ENCODE peak calls at places on chromosomes 5 and 9, in eight cellular contexts. One of them, this sample, is unnamed.

GRCh38 chr5:171863928-171864327 is 78.3 kb downstream of the SMIM23 start:
- DNase-seq in lower leg skin: no peak
- DNase-seq in fibroblast of mammary gland: peak; percentile 88
- DNase-seq in mesothelial cell of epicardium: no peak
- DNase-seq in head of caudate nucleus: peak; percentile 33
- DNase-seq in NCI-H1092: no peak
- DNase-seq in NCI-H446 treated with DMSO at 0.1 percent for 48 hours: no peak
- DNase-seq in uterus: no peak
- DNase-seq in this sample: no peak

GRCh38 chr5:120613729-120614128 is 149.6 kb downstream of the PRR16 start:
- DNase-seq in uterus: no peak
- DNase-seq in lower leg skin: no peak
- DNase-seq in NCI-H1092: no peak
- DNase-seq in mesothelial cell of epicardium: no peak
- DNase-seq in head of caudate nucleus: no peak
- DNase-seq in NCI-H446 treated with DMSO at 0.1 percent for 48 hours: no peak
- DNase-seq in fibroblast of mammary gland: peak; percentile 25
- DNase-seq in this sample: no peak

GRCh38 chr5:37532976-37533740 is 154.0 kb downstream of the WDR70 start:
- DNase-seq in fibroblast of mammary gland: peak; percentile 23
- DNase-seq in mesothelial cell of epicardium: no peak
- DNase-seq in uterus: no peak
- DNase-seq in lower leg skin: no peak
- DNase-seq in NCI-H446 treated with DMSO at 0.1 percent for 48 hours: no peak
- DNase-seq in NCI-H1092: no peak
- DNase-seq in head of caudate nucleus: no peak
- DNase-seq in this sample: no peak

GRCh38 chr5:107670927-107671741 is at the start of gene EFNA5:
- DNase-seq in fibroblast of mammary gland: peak; percentile 48
- DNase-seq in uterus: peak; percentile 19
- DNase-seq in lower leg skin: peak; percentile 89
- DNase-seq in NCI-H1092: no peak
- DNase-seq in mesothelial cell of epicardium: peak; percentile 36
- DNase-seq in head of caudate nucleus: peak; percentile 72
- DNase-seq in NCI-H446 treated with DMSO at 0.1 percent for 48 hours: peak; percentile 43
- DNase-seq in this sample: no peak

GRCh38 chr9:17280350-17281012 is 145.6 kb downstream of the CNTLN start:
- DNase-seq in NCI-H1092: no peak
- DNase-seq in NCI-H446 treated with DMSO at 0.1 percent for 48 hours: no peak
- DNase-seq in lower leg skin: no peak
- DNase-seq in uterus: no peak
- DNase-seq in head of caudate nucleus: no peak
- DNase-seq in fibroblast of mammary gland: peak; percentile 66
- DNase-seq in mesothelial cell of epicardium: no peak
- DNase-seq in this sample: no peak

GRCh38 chr9:134914501-134914834 is 3.2 kb downstream of the FCN1 start:
- DNase-seq in NCI-H1092: no peak
- DNase-seq in lower leg skin: peak; percentile 68
- DNase-seq in mesothelial cell of epicardium: no peak
- DNase-seq in fibroblast of mammary gland: no peak
- DNase-seq in head of caudate nucleus: no peak
- DNase-seq in uterus: no peak
- DNase-seq in NCI-H446 treated with DMSO at 0.1 percent for 48 hours: no peak
- DNase-seq in this sample: no peak

GRCh38 chr5:32777733-32778132 is 66.6 kb downstream of the NPR3 start:
- DNase-seq in lower leg skin: no peak
- DNase-seq in mesothelial cell of epicardium: no peak
- DNase-seq in head of caudate nucleus: no peak
- DNase-seq in fibroblast of mammary gland: peak; percentile 76
- DNase-seq in NCI-H1092: no peak
- DNase-seq in uterus: no peak
- DNase-seq in NCI-H446 treated with DMSO at 0.1 percent for 48 hours: no peak
- DNase-seq in this sample: no peak

GRCh38 chr9:113504725-113505590 is 41.4 kb downstream of the RGS3 start:
- DNase-seq in lower leg skin: no peak
- DNase-seq in uterus: no peak
- DNase-seq in NCI-H446 treated with DMSO at 0.1 percent for 48 hours: no peak
- DNase-seq in fibroblast of mammary gland: peak; percentile 38
- DNase-seq in NCI-H1092: no peak
- DNase-seq in mesothelial cell of epicardium: no peak
- DNase-seq in head of caudate nucleus: no peak
- DNase-seq in this sample: no peak

GRCh38 chr5:10635861-10636350 is 72.0 kb downstream of the ANKRD33B start:
- DNase-seq in mesothelial cell of epicardium: no peak
- DNase-seq in head of caudate nucleus: no peak
- DNase-seq in fibroblast of mammary gland: no peak
- DNase-seq in lower leg skin: peak; percentile 72
- DNase-seq in uterus: no peak
- DNase-seq in NCI-H446 treated with DMSO at 0.1 percent for 48 hours: no peak
- DNase-seq in NCI-H1092: no peak
- DNase-seq in this sample: no peak

This sample was measured in nucleus accumbens.